ENCODE peak calls at places on chromosomes 12 and 14, in seven cellular contexts. U, B, V, G, K, E and W are unnamed samples.

GRCh38 chr12:124030510-124030909 is 57.5 kb downstream of the ZNF664 start:
- DNase-seq in U (peak; percentile 79), E (no peak), V (no peak), B (no peak), G (no peak), K (peak; percentile 91), W (no peak)

GRCh38 chr12:104522985-104523719 is 66.4 kb downstream of the CHST11 start:
- DNase-seq in K (peak; percentile 24), U (no peak), G (no peak), V (no peak), B (no peak), E (no peak), W (no peak)

GRCh38 chr12:9699269-9699897 is 29.9 kb downstream of the CLEC2D start:
- DNase-seq in G (no peak), U (no peak), K (peak; percentile 73), B (no peak), E (no peak), V (no peak), W (no peak)

GRCh38 chr14:74464785-74465184 is 28.3 kb downstream of the NPC2 start:
- DNase-seq in K (no peak), U (no peak), V (no peak), B (no peak), G (no peak), E (no peak), W (no peak)

GRCh38 chr12:63811334-63811733 is 31.6 kb downstream of the RXYLT1 start:
- DNase-seq in G (no peak), K (no peak), U (no peak), V (no peak), B (no peak), E (no peak), W (no peak)

GRCh38 chr12:95733156-95733825 is 57.3 kb downstream of the NTN4 start:
- DNase-seq in V (no peak), E (no peak), K (no peak), B (no peak), U (peak; percentile 18), G (no peak), W (no peak)

GRCh38 chr12:124730455-124730932 is 133.2 kb downstream of the SCARB1 start:
- DNase-seq in K (peak; percentile 67), G (no peak), U (peak; percentile 91), B (peak; percentile 73), E (no peak), V (no peak), W (no peak)

GRCh38 chr12:20946732-20947131 is 136.2 kb downstream of the SLCO1B3 start:
- DNase-seq in G (no peak), K (peak; percentile 7), E (no peak), B (no peak), V (peak; percentile 6), U (peak; percentile 0), W (no peak)

GRCh38 chr12:120847392-120848157 is 56.6 kb downstream of the SPPL3 start:
- DNase-seq in G (no peak), V (peak; percentile 23), K (no peak), U (no peak), E (no peak), B (no peak), W (no peak)

GRCh38 chr14:75910048-75910447 is 71.7 kb downstream of the TGFB3 start:
- DNase-seq in E (no peak), B (no peak), G (no peak), K (no peak), U (no peak), V (no peak), W (no peak)

GRCh38 chr14:105394714-105395537 is 3.4 kb upstream of the TEX22 start:
- DNase-seq in G (no peak), B (no peak), E (no peak), K (no peak), V (no peak), U (no peak), W (no peak)

GRCh38 chr12:47721431-47721973 is 3.8 kb downstream of the ENDOU start:
- DNase-seq in B (no peak), G (no peak), U (no peak), E (no peak), V (no peak), K (no peak), W (no peak)

GRCh38 chr12:6647083-6647604 is at the start of gene ACRBP:
- DNase-seq in V (no peak), B (peak; percentile 82), U (peak; percentile 74), E (peak; percentile 56), K (peak; percentile 73), G (peak; percentile 81), W (no peak)

GRCh38 chr14:92511472-92512247 is 1.9 kb upstream of the RIN3 start:
- DNase-seq in B (no peak), K (peak; percentile 88), V (peak; percentile 94), U (peak; percentile 96), G (no peak), E (no peak), W (no peak)

GRCh38 chr12:96257550-96258392 is 63.6 kb downstream of the ELK3 start:
- DNase-seq in G (no peak), E (no peak), K (peak; percentile 20), B (no peak), V (no peak), U (peak; percentile 27), W (no peak)

GRCh38 chr12:75862692-75863471 is 168.7 kb downstream of the PHLDA1 start:
- DNase-seq in K (peak; percentile 44), G (no peak), B (no peak), V (peak; percentile 84), E (no peak), U (peak; percentile 43), W (no peak)

GRCh38 chr12:51546102-51546501 is 44.9 kb upstream of the SCN8A start:
- DNase-seq in G (no peak), V (no peak), U (no peak), K (no peak), B (no peak), E (no peak), W (no peak)

GRCh38 chr14:92789457-92790089 is 4.5 kb upstream of the GOLGA5 start:
- DNase-seq in B (no peak), G (no peak), K (no peak), E (no peak), U (no peak), V (no peak), W (no peak)

GRCh38 chr14:90091393-90091792 is 29.6 kb downstream of the KCNK13 start:
- DNase-seq in U (peak; percentile 89), V (no peak), K (peak; percentile 76), B (no peak), G (no peak), E (no peak), W (no peak)

GRCh38 chr14:51869426-51870113 is 9.2 kb downstream of the GNG2 start:
- DNase-seq in G (no peak), V (no peak), U (no peak), E (no peak), K (no peak), B (no peak), W (no peak)
- H3K4me1 ChIP-seq in G (no peaks in the 10 kb centered on the region), V (peaks cover 8% of the 10 kb centered on the region), U (no peaks in the 10 kb centered on the region), E (no peaks in the 10 kb centered on the region), K (peaks cover 17% of the 10 kb centered on the region), B (peaks cover 5% of the 10 kb centered on the region), W (peaks cover 8% of the 10 kb centered on the region)

GRCh38 chr12:115400011-115400410 is 716.0 kb upstream of the TBX3 start:
- DNase-seq in G (no peak), U (no peak), E (no peak), K (no peak), B (no peak), V (no peak), W (no peak)
- H3K4me1 ChIP-seq in G (no peaks in the 10 kb centered on the region), U (no peaks in the 10 kb centered on the region), E (no peaks in the 10 kb centered on the region), K (peaks cover 23% of the 10 kb centered on the region), B (no peaks in the 10 kb centered on the region), V (peaks cover under 1% of the 10 kb centered on the region), W (no peaks in the 10 kb centered on the region)

GRCh38 chr14:68753696-68754095 is 39.2 kb downstream of the ZFP36L1 start:
- DNase-seq in U (peak; percentile 68), E (no peak), B (no peak), G (no peak), K (peak; percentile 71), V (no peak), W (no peak)
- H3K4me1 ChIP-seq in U (peaks cover 69% of the 10 kb centered on the region), E (no peaks in the 10 kb centered on the region), B (peaks cover 27% of the 10 kb centered on the region), G (peaks cover 9% of the 10 kb centered on the region), K (peaks cover 24% of the 10 kb centered on the region), V (peaks cover 4% of the 10 kb centered on the region), W (peaks cover 29% of the 10 kb centered on the region)

GRCh38 chr12:32891526-32891925 is 5.1 kb downstream of the PKP2 start:
- DNase-seq in G (no peak), E (no peak), U (peak; percentile 35), V (no peak), B (no peak), K (no peak), W (no peak)

GRCh38 chr12:32887058-32887457 is 9.5 kb downstream of the PKP2 start:
- DNase-seq in K (no peak), V (no peak), B (no peak), G (no peak), E (no peak), U (no peak), W (no peak)

GRCh38 chr12:32885831-32886230 is 10.7 kb downstream of the PKP2 start:
- DNase-seq in K (no peak), B (no peak), V (no peak), G (no peak), E (no peak), U (no peak), W (no peak)

GRCh38 chr12:32891956-32892355 is 4.6 kb downstream of the PKP2 start:
- DNase-seq in B (no peak), V (no peak), G (no peak), U (peak; percentile 68), E (no peak), K (no peak), W (no peak)

DNA sequence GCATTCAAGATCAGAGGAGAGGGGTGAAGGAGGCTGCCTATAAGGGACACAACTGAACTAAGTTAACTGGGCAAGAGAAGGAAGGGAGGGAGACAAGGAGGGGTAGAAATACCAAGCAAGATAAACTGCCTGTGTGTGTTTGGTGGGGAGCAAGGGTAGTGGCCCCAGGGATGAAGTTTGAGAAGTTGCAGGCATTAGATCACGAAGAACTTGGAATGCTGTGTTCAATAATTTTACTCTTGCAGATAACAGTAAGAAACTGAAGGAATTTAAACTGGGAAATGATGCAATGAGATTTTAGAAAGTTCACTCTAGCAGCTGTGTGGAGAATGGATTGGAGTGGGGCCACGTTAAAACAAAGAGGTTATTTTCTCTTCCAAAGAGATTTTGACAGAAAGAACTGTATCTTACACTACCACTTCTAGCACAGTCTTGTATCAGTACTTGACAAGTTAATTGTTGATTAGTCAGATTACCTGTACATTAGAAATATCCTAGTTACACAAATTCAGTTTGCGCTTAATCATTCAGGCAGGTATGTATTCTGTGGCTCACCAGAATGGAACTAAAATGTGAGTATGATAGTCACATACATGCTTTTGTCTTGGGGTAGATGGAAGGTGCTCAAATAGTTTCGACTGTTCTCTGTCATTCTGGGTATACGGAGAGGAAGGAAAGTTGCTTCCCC is 7.4 kb downstream of the PKP2 start:
- DNase-seq in V (no peak), G (no peak), U (peak; percentile 94), E (no peak), K (no peak), B (no peak), W (no peak)
- H3K4me1 ChIP-seq in V (peaks cover 55% of the 10 kb centered on the region), G (no peaks in the 10 kb centered on the region), U (peaks cover 69% of the 10 kb centered on the region), E (no peaks in the 10 kb centered on the region), K (peaks cover 17% of the 10 kb centered on the region), B (peaks cover 2% of the 10 kb centered on the region), W (peaks cover 16% of the 10 kb centered on the region)

DNA sequence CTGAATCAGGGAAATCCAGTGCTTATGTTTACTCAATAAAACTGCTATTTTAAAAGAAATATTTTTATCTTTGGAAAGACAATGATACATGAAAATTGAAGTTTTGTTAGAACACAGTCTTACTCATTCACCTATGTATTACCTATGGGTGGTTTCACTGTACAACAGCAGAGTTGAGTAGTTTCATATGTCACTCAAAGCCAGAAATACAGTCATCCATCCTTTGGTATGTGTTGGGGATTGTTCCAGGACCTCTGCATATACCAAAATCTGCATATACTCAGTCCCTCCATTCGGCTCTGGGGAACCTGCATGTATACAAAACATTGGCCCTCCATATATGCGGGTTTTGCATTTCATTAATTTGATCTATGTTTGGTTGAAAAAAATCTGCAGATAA is 190.6 kb downstream of the GPHN start:
- DNase-seq in G (no peak), E (no peak), B (no peak), V (no peak), K (no peak), U (no peak), W (no peak)
- H3K4me1 ChIP-seq in G (no peaks in the 10 kb centered on the region), E (no peaks in the 10 kb centered on the region), B (no peaks in the 10 kb centered on the region), V (peaks cover 12% of the 10 kb centered on the region), K (no peaks in the 10 kb centered on the region), U (no peaks in the 10 kb centered on the region), W (no peaks in the 10 kb centered on the region)